ENCODE peak calls at places on chromosomes 13 and 19, in seven cellular contexts. O, G, L, W, F, V and K are unnamed samples.

GRCh38 chr13:105327727-105328126 is 1207.7 kb downstream of the EFNB2 start:
- DNase-seq in O (no peak), W (no peak), V (no peak), L (no peak), G (no peak), F (no peak), K (no peak)

GRCh38 chr19:34359954-34360315 is 5.1 kb upstream of the GPI start:
- DNase-seq in F (no peak), L (no peak), V (no peak), G (no peak), W (no peak), O (no peak), K (no peak)

GRCh38 chr19:55600336-55601028 is 394 bp downstream of the ZNF524 start:
- DNase-seq in L (peak; percentile 76), G (no peak), F (no peak), O (peak; percentile 83), V (peak; percentile 78), W (no peak), K (peak; percentile 83)

GRCh38 chr19:58128041-58128685 is 22.4 kb downstream of the ZNF329 start:
- DNase-seq in L (no peak), G (no peak), F (no peak), W (no peak), V (no peak), O (no peak), K (no peak)

GRCh38 chr13:80083516-80084085 is 257.3 kb downstream of the SPRY2 start:
- DNase-seq in W (no peak), G (no peak), O (no peak), V (no peak), L (no peak), F (no peak), K (no peak)

GRCh38 chr13:27830010-27830409 is 37.7 kb downstream of the GSX1 start:
- DNase-seq in F (peak; percentile 23), G (peak; percentile 48), V (peak; percentile 51), O (peak; percentile 44), W (no peak), L (peak; percentile 38), K (no peak)

GRCh38 chr13:32320528-32320927 is 5.2 kb downstream of the BRCA2 start:
- DNase-seq in F (no peak), L (no peak), O (no peak), W (no peak), V (no peak), G (no peak), K (no peak)

GRCh38 chr19:5147971-5148793 is 179.3 kb downstream of the KDM4B start:
- DNase-seq in L (peak; percentile 10), F (peak; percentile 24), G (peak; percentile 25), W (no peak), O (no peak), V (no peak), K (peak; percentile 56)

GRCh38 chr19:39906283-39906682 is 28.2 kb downstream of the FCGBP start:
- DNase-seq in L (no peak), V (no peak), O (no peak), G (no peak), F (no peak), W (no peak), K (no peak)

GRCh38 chr19:49890349-49891311 is 6.1 kb downstream of the IL4I1 start:
- DNase-seq in F (no peak), W (peak; percentile 35), O (no peak), G (no peak), V (peak; percentile 53), L (no peak), K (no peak)

GRCh38 chr19:46697142-46697960 is 19.6 kb downstream of the PRKD2 start:
- DNase-seq in W (no peak), L (peak; percentile 89), G (peak; percentile 87), V (peak; percentile 94), O (peak; percentile 92), F (peak; percentile 79), K (peak; percentile 86)

GRCh38 chr13:85970727-85971126 is 171.5 kb upstream of the SLITRK6 start:
- DNase-seq in O (no peak), F (no peak), G (no peak), V (no peak), L (no peak), W (no peak), K (no peak)

GRCh38 chr13:74891610-74892009 is 590.4 kb downstream of the TBC1D4 start:
- DNase-seq in W (no peak), G (no peak), F (no peak), V (no peak), O (no peak), L (no peak), K (no peak)

GRCh38 chr13:90485441-90485840 is 862.0 kb upstream of the MIR17HG start:
- DNase-seq in V (no peak), O (no peak), W (no peak), L (no peak), F (peak; percentile 6), G (no peak), K (no peak)

GRCh38 chr13:90197722-90198121 is 1149.8 kb upstream of the MIR17HG start:
- DNase-seq in V (no peak), G (no peak), W (no peak), F (no peak), O (no peak), L (no peak), K (no peak)

GRCh38 chr19:12098040-12098439 is 33.5 kb downstream of the ZNF844 start:
- DNase-seq in F (no peak), G (no peak), O (no peak), L (no peak), V (no peak), W (no peak), K (no peak)

GRCh38 chr19:12095111-12095790 is 30.7 kb downstream of the ZNF844 start:
- DNase-seq in G (no peak), L (no peak), W (no peak), F (no peak), V (no peak), O (no peak), K (no peak)

GRCh38 chr19:12093777-12094176 is 29.2 kb downstream of the ZNF844 start:
- DNase-seq in F (no peak), G (no peak), W (no peak), L (no peak), V (no peak), O (no peak), K (no peak)

GRCh38 chr19:12090807-12091206 is 26.3 kb downstream of the ZNF844 start:
- DNase-seq in V (peak; percentile 64), O (peak; percentile 52), F (peak; percentile 61), L (peak; percentile 57), G (peak; percentile 67), W (no peak), K (peak; percentile 51)

GRCh38 chr19:12092065-12092867 is 27.7 kb downstream of the ZNF844 start:
- DNase-seq in G (peak; percentile 90), F (peak; percentile 58), W (no peak), L (peak; percentile 88), O (peak; percentile 93), V (peak; percentile 94), K (peak; percentile 85)
- TF ChIP-seq CTCF in G (no peak), F (no peak), W (no peak), L (no peak), O (no peak), V (no peak), K (no peak)

GRCh38 chr19:6529351-6529750 is 1.5 kb upstream of the TNFSF9 start:
- DNase-seq in W (no peak), V (no peak), F (no peak), G (no peak), O (no peak), L (no peak), K (no peak)

GRCh38 chr19:6529937-6530384 is 865 bp upstream of the TNFSF9 start:
- DNase-seq in G (no peak), O (no peak), W (no peak), V (no peak), F (no peak), L (no peak), K (no peak)

GRCh38 chr19:6531956-6532243 is 1.1 kb downstream of the TNFSF9 start:
- DNase-seq in O (no peak), G (no peak), L (no peak), V (no peak), F (no peak), W (no peak), K (no peak)

GRCh38 chr19:6531163-6531955 is 533 bp downstream of the TNFSF9 start:
- DNase-seq in G (no peak), L (no peak), V (no peak), O (no peak), F (no peak), W (no peak), K (no peak)

DNA sequence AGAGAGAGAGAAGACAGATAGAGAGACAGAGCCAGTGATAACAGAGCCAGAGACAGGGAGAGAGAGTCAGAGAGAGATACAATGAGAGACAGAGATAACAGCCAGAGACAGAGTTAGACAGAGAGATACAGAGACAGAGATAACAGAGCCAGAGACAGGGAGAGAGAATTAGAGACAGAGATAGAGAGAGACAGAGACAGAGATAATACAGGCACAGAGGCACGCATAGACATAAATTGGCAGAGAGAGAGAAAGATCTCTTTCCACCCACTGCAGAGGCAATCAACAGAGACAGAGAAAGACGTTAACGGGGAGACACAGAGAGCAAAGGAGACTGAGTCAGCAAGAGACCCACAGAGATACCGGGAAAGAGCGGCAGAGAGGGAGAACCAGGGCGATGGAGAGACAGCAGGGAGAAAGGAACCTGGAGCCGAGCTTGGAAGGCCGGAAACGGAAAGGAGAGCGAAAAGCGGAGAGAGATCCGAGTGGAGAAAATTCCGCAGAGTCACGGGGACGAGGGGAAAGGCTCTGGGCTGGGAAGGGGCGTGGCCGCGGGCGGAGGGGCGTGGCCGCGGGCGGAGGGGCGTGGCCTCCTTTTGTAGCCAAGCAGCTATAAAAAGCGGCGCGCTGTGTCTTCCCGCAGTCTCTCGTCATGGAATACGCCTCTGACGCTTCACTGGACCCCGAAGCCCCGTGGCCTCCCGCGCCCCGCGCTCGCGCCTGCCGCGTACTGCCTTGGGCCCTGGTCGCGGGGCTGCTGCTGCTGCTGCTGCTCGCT is at the start of gene TNFSF9:
- DNase-seq in O (peak; percentile 88), W (peak; percentile 64), F (peak; percentile 94), L (peak; percentile 90), V (peak; percentile 94), G (peak; percentile 90), K (peak; percentile 83)
- H3K4me1 ChIP-seq in O (peaks cover 33% of the 10 kb centered on the region), W (peaks cover 5% of the 10 kb centered on the region), F (peaks cover 48% of the 10 kb centered on the region), L (peaks cover 39% of the 10 kb centered on the region), V (peaks cover 40% of the 10 kb centered on the region), G (peaks cover 38% of the 10 kb centered on the region), K (peaks cover 16% of the 10 kb centered on the region)

GRCh38 chr19:2096543-2097329 is at the start of gene IZUMO4:
- DNase-seq in V (peak; percentile 99), O (peak; percentile 99), F (peak; percentile 98), G (peak; percentile 100), W (peak; percentile 77), L (peak; percentile 99), K (peak; percentile 97)
- TF ChIP-seq CTCF in V (peak; percentile 30), O (peak; percentile 50), F (peak; percentile 47), G (peak; percentile 67), W (no peak), L (peak; percentile 55), K (peak; percentile 41)

DNA sequence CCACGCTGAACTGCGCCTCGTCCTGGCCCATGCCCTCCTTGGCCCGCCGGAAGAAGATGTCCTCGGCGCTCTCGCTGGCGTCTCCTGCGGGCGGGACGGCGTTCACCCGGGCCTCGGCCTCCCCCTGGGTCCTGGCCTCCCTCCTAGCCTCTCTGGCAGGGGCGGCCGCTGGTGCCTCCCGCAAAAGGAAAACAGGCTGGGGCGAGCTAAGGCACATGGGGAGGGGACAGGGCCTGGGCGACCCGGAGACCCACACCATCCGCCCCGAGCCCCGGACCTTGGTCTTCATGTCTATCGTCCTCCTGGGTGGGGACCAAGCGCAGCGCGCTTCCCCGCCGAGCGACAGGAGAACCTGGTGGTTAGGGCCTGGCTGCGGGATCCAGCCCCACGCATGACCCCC is 5.7 kb upstream of the TBXA2R start:
- DNase-seq in V (no peak), F (no peak), L (no peak), W (no peak), O (no peak), G (no peak), K (no peak)
- H3K4me1 ChIP-seq in V (peaks cover 22% of the 10 kb centered on the region), F (peaks cover 25% of the 10 kb centered on the region), L (peaks cover 36% of the 10 kb centered on the region), W (no peaks in the 10 kb centered on the region), O (peaks cover 16% of the 10 kb centered on the region), G (peaks cover 40% of the 10 kb centered on the region), K (peaks cover 36% of the 10 kb centered on the region)